ENCODE peak calls at places on chromosomes 4 and X, in ten cellular contexts. I is nephron progenitor cell, P is caudate nucleus, G is T-helper 22 cell, K is T-cell, C is mesothelial cell of epicardium, X is MCF 10A, S is NCI-H1436, M is islet precursor cell, N is fibroblast of the conjunctiva. Q is an unnamed sample.

GRCh38 chrX:15853586-15854079 is 980 bp downstream of the AP1S2 start:
- DNase-seq in I (peak), P (no peak), G (no peak), K (no peak), C (no peak), X (peak), S (no peak), M (no peak), N (no peak), Q (no peak)

GRCh38 chr4:40998680-40999358 is 215.5 kb downstream of the APBB2 start:
- DNase-seq in I (no peak), P (no peak), G (no peak), K (no peak), C (no peak), X (peak), S (no peak), M (peak), N (peak), Q (no peak)

GRCh38 chr4:169079942-169080827 is 70.1 kb upstream of the CBR4 start:
- DNase-seq in I (no peak), P (no peak), G (no peak), K (no peak), C (no peak), X (peak), S (no peak), M (peak), N (peak), Q (no peak)

GRCh38 chr4:113080050-113080449 is 30.6 kb downstream of the ANK2 start:
- DNase-seq in I (no peak), P (no peak), G (no peak), K (no peak), C (no peak), X (peak), S (no peak), M (no peak), N (no peak), Q (no peak)

GRCh38 chrX:131199086-131199485 is 90.0 kb downstream of the IGSF1 start:
- DNase-seq in I (no peak), P (no peak), G (no peak), K (no peak), C (no peak), X (peak), S (no peak), M (peak), N (no peak), Q (no peak)

GRCh38 chrX:136710324-136710951 is 62.5 kb downstream of the CD40LG start:
- DNase-seq in I (no peak), P (no peak), G (peak), K (no peak), C (no peak), X (peak), S (no peak), M (no peak), N (peak), Q (no peak)

GRCh38 chrX:50067435-50068292 is 133.1 kb downstream of the AKAP4 start:
- DNase-seq in I (peak), P (no peak), G (no peak), K (no peak), C (no peak), X (no peak), S (peak), M (peak), N (no peak), Q (peak)

GRCh38 chr4:156335721-156336120 is 382.1 kb upstream of the CTSO start:
- DNase-seq in I (no peak), P (no peak), G (no peak), K (no peak), C (no peak), X (no peak), S (no peak), M (no peak), N (no peak), Q (no peak)

GRCh38 chr4:67632492-67632891 is 68.5 kb downstream of the UBA6 start:
- DNase-seq in I (no peak), P (no peak), G (no peak), K (no peak), C (no peak), X (no peak), S (no peak), M (no peak), N (no peak), Q (no peak)

GRCh38 chrX:109797311-109797975 is 64.4 kb upstream of the ACSL4 start:
- DNase-seq in I (no peak), P (no peak), G (no peak), K (no peak), C (no peak), X (peak), S (no peak), M (no peak), N (no peak), Q (no peak)

GRCh38 chr4:36168127-36168898 is 76.0 kb downstream of the ARAP2 start:
- DNase-seq in I (no peak), P (no peak), G (no peak), K (no peak), C (no peak), X (peak), S (no peak), M (no peak), N (no peak), Q (no peak)

GRCh38 chr4:62717144-62717543 is 1517.0 kb downstream of the ADGRL3 start:
- DNase-seq in I (no peak), P (no peak), G (no peak), K (no peak), C (no peak), X (no peak), S (no peak), M (no peak), N (no peak), Q (no peak)

GRCh38 chrX:77493677-77494553 is 46.7 kb downstream of the FGF16 start:
- DNase-seq in I (peak), P (no peak), G (no peak), K (no peak), C (peak), X (peak), S (peak), M (peak), N (peak), Q (no peak)

GRCh38 chrX:151396042-151396826 is 772 bp upstream of the VMA21 start:
- DNase-seq in I (no peak), P (no peak), G (no peak), K (peak), C (no peak), X (no peak), S (no peak), M (no peak), N (peak), Q (no peak)

GRCh38 chrX:132622130-132622529 is 133.3 kb upstream of the MBNL3 start:
- DNase-seq in I (no peak), P (no peak), G (no peak), K (no peak), C (no peak), X (peak), S (no peak), M (peak), N (no peak), Q (no peak)

GRCh38 chrX:10534611-10535010 is 85.8 kb downstream of the MID1 start:
- DNase-seq in I (no peak), P (no peak), G (no peak), K (no peak), C (no peak), X (no peak), S (no peak), M (no peak), N (no peak), Q (no peak)

GRCh38 chrX:44036336-44036735 is 63.1 kb upstream of the NDP start:
- DNase-seq in I (no peak), P (no peak), G (no peak), K (no peak), C (no peak), X (peak), S (no peak), M (peak), N (peak), Q (no peak)

GRCh38 chr4:149426461-149426860 is 389.2 kb downstream of the IQCM start:
- DNase-seq in I (no peak), P (no peak), G (no peak), K (no peak), C (no peak), X (peak), S (no peak), M (no peak), N (no peak), Q (no peak)

GRCh38 chrX:41381685-41382084 is 47.7 kb downstream of the DDX3X start:
- DNase-seq in I (no peak), P (no peak), G (no peak), K (no peak), C (no peak), X (peak), S (no peak), M (peak), N (peak), Q (no peak)

GRCh38 chrX:149512225-149512885 is 7.2 kb upstream of the IDS start:
- DNase-seq in I (peak), P (no peak), G (peak), K (peak), C (no peak), X (peak), S (peak), M (peak), N (no peak), Q (no peak)

GRCh38 chrX:10769165-10769564 is 148.8 kb upstream of the MID1 start:
- DNase-seq in I (peak), P (no peak), G (no peak), K (no peak), C (no peak), X (peak), S (peak), M (no peak), N (peak), Q (no peak)